ENCODE peak calls at places on chromosome 22, in six cellular contexts. Z is mesendoderm, U is OCI-LY7, P is psoas muscle, S is Peyer's patch, E is cardiac muscle cell. X is an unnamed sample.

GRCh38 chr22:26845016-26845728 is 187.8 kb downstream of the MIAT start:
- DNase-seq in P (no peak), E (no peak), Z (no peak), U (no peak), S (no peak), X (no peak)

GRCh38 chr22:38418589-38418988 is 36.4 kb downstream of the KCNJ4 start:
- DNase-seq in S (no peak), P (peak; percentile 27), U (no peak), E (no peak), Z (no peak), X (no peak)

GRCh38 chr22:22591348-22592299 is 32.6 kb upstream of the PRAME start:
- DNase-seq in Z (no peak), P (no peak), S (no peak), U (peak; percentile 23), E (no peak), X (no peak)

GRCh38 chr22:45308624-45309421 is 911 bp upstream of the FAM118A start:
- DNase-seq in P (peak; percentile 56), E (no peak), U (peak; percentile 21), Z (peak; percentile 57), S (no peak), X (no peak)

GRCh38 chr22:39514373-39514973 is 5.9 kb upstream of the ATF4 start:
- DNase-seq in U (peak; percentile 40), S (peak; percentile 66), Z (no peak), P (no peak), E (peak; percentile 58), X (peak; percentile 62)

GRCh38 chr22:32226236-32227119 is 21.6 kb upstream of the RFPL2 start:
- DNase-seq in U (no peak), E (no peak), S (no peak), Z (no peak), P (no peak), X (no peak)

GRCh38 chr22:22410121-22410520 is 98.4 kb downstream of the ZNF280B start:
- DNase-seq in Z (no peak), P (peak; percentile 61), E (no peak), S (no peak), U (peak; percentile 92), X (peak; percentile 76)

GRCh38 chr22:50326225-50326958 is 420 bp downstream of the DENND6B start:
- DNase-seq in U (no peak), Z (no peak), E (no peak), S (no peak), P (no peak), X (no peak)

GRCh38 chr22:46798366-46799057 is 36.1 kb downstream of the TBC1D22A start:
- DNase-seq in E (peak; percentile 83), P (peak; percentile 84), U (peak; percentile 78), Z (peak; percentile 86), S (peak; percentile 89), X (peak; percentile 70)

GRCh38 chr22:45830531-45831245 is 146.3 kb downstream of the WNT7B start:
- DNase-seq in P (no peak), S (no peak), Z (no peak), E (peak; percentile 24), U (no peak), X (no peak)

GRCh38 chr22:49101225-49101624 is 726.4 kb downstream of the BRD1 start:
- DNase-seq in S (peak; percentile 15), Z (no peak), E (no peak), P (no peak), U (no peak), X (no peak)
- H3K4me1 ChIP-seq in S (no peaks in the 10 kb centered on the region), Z (no peaks in the 10 kb centered on the region), E (no peaks in the 10 kb centered on the region), P (no peaks in the 10 kb centered on the region), U (no peaks in the 10 kb centered on the region), X (no peaks in the 10 kb centered on the region)

GRCh38 chr22:36409911-36410756 is 22.4 kb upstream of the MYH9 start:
- DNase-seq in U (peak; percentile 93), P (peak; percentile 74), S (peak; percentile 94), Z (peak; percentile 100), E (peak; percentile 98), X (peak; percentile 75)
- H3K4me1 ChIP-seq in U (peaks cover 44% of the 10 kb centered on the region), P (peaks cover 12% of the 10 kb centered on the region), S (peaks cover 7% of the 10 kb centered on the region), Z (peaks cover 3% of the 10 kb centered on the region), E (peaks cover 10% of the 10 kb centered on the region), X (peaks cover 24% of the 10 kb centered on the region)

GRCh38 chr22:24962094-24962493 is 9.6 kb downstream of the KIAA1671 start:
- DNase-seq in U (no peak), E (no peak), P (no peak), Z (no peak), S (no peak), X (no peak)

GRCh38 chr22:24965822-24966626 is 13.5 kb downstream of the KIAA1671 start:
- DNase-seq in E (no peak), Z (no peak), S (peak; percentile 90), P (peak; percentile 70), U (no peak), X (no peak)

GRCh38 chr22:24964441-24964840 is 11.9 kb downstream of the KIAA1671 start:
- DNase-seq in U (no peak), Z (no peak), S (no peak), E (no peak), P (no peak), X (no peak)

GRCh38 chr22:24961217-24961844 is 8.8 kb downstream of the KIAA1671 start:
- DNase-seq in P (no peak), U (no peak), Z (no peak), E (no peak), S (no peak), X (no peak)

DNA sequence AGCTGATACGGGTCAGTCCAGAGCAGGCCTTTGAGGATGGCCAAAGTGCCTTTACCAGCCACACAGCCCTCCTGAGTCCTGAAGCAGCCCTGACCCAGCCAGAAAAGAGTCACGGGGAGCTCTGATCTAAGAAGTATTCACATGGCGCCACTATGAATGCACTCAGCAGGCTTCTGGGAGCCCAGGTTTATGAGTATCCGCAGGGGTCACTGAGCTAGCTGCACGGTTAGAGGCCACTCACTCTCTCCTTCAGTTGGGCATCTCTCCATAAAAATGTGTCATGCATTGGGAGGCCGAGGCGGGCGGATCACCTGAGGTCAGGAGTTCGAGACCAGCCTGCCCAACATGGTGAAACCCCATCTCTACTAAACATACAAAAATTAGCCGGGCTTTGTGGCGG is 10.3 kb downstream of the KIAA1671 start:
- DNase-seq in E (no peak), Z (no peak), U (no peak), S (no peak), P (no peak), X (no peak)
- H3K4me1 ChIP-seq in E (no peaks in the 10 kb centered on the region), Z (no peaks in the 10 kb centered on the region), U (no peaks in the 10 kb centered on the region), S (no peaks in the 10 kb centered on the region), P (peaks cover 4% of the 10 kb centered on the region), X (peaks cover 63% of the 10 kb centered on the region)

DNA sequence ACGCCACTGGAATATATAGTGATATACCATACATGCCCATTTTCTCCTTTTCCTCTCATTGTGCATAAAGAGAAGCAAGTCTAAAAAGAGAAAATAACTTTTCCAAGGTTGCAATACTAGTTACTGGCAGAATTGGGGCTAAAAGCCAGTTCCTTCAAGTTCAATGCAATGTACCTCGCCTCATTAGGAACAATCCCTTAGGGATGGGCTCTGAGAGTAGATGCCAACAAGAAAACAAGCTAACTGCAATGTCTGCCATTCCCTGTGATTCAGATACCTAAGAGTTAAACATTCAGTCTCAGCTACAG is 114.3 kb downstream of the RBFOX2 start:
- DNase-seq in U (no peak), P (no peak), S (no peak), Z (no peak), E (no peak), X (no peak)
- H3K4me1 ChIP-seq in U (peaks cover 94% of the 10 kb centered on the region), P (peaks cover 76% of the 10 kb centered on the region), S (no peaks in the 10 kb centered on the region), Z (peaks cover 23% of the 10 kb centered on the region), E (peaks cover 91% of the 10 kb centered on the region), X (peaks cover 100% of the 10 kb centered on the region)

DNA sequence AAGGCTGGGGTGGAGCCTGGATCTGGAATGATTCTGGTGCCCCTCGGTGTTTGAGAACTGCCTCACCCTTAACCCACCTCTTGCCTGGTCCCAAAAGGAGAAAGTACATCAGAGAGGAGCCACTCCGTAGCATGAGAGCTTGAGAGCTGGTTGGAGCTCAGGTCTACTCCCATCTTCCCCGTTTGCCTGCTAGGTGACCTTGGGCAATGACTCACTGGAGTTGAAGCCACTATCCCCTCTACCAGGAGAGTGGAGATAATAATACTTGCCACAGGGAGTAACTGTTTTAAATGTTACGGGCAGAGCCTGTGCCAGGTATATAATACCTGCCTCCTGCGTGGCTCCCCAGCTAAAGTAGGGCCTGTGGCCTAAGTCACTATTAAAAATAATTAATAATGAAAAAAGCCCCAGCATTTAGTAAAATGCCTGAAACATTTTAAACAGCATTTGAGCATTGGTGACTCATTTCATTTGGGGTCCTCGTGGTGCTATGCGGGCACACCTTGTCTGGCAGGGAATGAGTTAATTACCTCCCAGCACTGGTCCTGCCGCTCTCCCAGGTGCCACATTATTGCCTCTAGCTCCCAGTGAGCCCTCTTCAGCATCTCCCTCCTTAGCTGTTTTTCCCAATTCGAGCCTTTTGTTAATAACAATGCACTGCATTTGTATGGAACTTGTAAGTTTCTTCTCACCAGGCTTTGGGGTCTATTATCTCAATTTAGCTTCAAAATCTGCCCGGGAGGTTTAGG is 22.5 kb downstream of the CYTH4 start:
- DNase-seq in P (no peak), E (no peak), Z (no peak), U (no peak), S (no peak), X (no peak)
- H3K4me1 ChIP-seq in P (peaks cover 4% of the 10 kb centered on the region), E (peaks cover 10% of the 10 kb centered on the region), Z (no peaks in the 10 kb centered on the region), U (peaks cover 40% of the 10 kb centered on the region), S (peaks cover 42% of the 10 kb centered on the region), X (peaks cover 26% of the 10 kb centered on the region)

DNA sequence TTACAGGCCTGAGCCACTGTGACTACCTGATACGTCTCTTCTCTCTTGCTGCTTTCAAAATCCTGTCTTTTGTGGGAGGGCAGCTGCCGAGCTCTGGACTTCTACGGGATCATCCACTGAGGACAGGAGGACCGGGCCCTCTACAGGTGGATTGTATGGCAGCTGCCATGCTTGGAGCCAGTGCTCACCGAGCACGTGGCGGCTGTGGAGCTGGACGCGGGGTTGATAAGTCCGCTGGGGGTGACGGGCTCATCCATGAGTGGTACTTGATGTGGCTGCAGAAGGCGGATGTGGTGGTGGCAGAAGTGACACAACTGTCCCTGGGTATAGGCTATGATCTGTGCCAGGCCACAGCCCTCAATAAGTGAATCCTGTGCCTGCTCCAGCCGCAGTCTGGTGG is 1.8 kb upstream of the CYP2D6 start:
- DNase-seq in P (no peak), E (no peak), U (no peak), S (no peak), Z (no peak), X (no peak)
- H3K4me1 ChIP-seq in P (peaks cover 3% of the 10 kb centered on the region), E (no peaks in the 10 kb centered on the region), U (no peaks in the 10 kb centered on the region), S (no peaks in the 10 kb centered on the region), Z (no peaks in the 10 kb centered on the region), X (no peaks in the 10 kb centered on the region)

GRCh38 chr22:30296851-30297250 is 7.5 kb upstream of the CASTOR1 start:
- DNase-seq in E (no peak), P (peak; percentile 19), U (no peak), Z (no peak), S (no peak), X (no peak)
- H3K4me1 ChIP-seq in E (no peaks in the 10 kb centered on the region), P (peaks cover 5% of the 10 kb centered on the region), U (peaks cover 20% of the 10 kb centered on the region), Z (no peaks in the 10 kb centered on the region), S (peaks cover 9% of the 10 kb centered on the region), X (peaks cover 52% of the 10 kb centered on the region)

DNA sequence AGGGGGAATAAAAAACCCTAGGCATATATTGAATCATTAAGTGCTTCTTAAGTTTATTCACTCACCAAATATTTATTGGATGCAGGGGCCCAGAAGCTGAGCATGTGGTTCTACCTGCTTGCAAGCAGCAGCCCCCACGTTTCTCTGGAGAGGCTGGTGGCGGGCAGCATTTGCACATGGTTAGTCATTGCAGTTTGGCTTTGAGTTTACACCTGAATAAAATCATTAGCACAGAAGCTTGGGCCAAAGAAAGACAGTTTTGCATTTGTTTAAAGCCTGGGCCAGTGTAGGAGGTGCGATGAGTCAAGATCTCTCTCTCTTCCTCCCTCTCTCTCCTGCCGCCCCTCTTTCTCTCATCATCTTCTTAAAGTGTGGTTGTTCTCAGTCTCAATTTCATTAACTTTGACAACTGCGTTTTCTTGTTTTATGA is 72.6 kb downstream of the C22orf31 start:
- DNase-seq in S (no peak), U (no peak), E (no peak), Z (peak; percentile 51), P (no peak), X (no peak)
- H3K4me1 ChIP-seq in S (no peaks in the 10 kb centered on the region), U (no peaks in the 10 kb centered on the region), E (peaks cover 19% of the 10 kb centered on the region), Z (peaks cover 28% of the 10 kb centered on the region), P (peaks cover 16% of the 10 kb centered on the region), X (no peaks in the 10 kb centered on the region)

GRCh38 chr22:20573176-20573829 is 65.9 kb downstream of the MED15 start:
- DNase-seq in Z (no peak), S (no peak), U (no peak), P (no peak), E (no peak), X (no peak)
- H3K4me1 ChIP-seq in Z (no peaks in the 10 kb centered on the region), S (peaks cover 18% of the 10 kb centered on the region), U (no peaks in the 10 kb centered on the region), P (peaks cover 12% of the 10 kb centered on the region), E (no peaks in the 10 kb centered on the region), X (peaks cover 38% of the 10 kb centered on the region)